ENCODE peak calls at places on chromosome 13, in seven cellular contexts. D, I, S, H, W, K and Z are unnamed samples.
A peak's percentile ranks its signal among the peaks of the same experiment; 100 is the strongest.

GRCh38 chr13:33940898-33941297 is 122.9 kb downstream of the RFC3 start:
- DNase-seq in H (no peak), K (no peak), I (no peak), D (no peak), S (no peak), W (no peak), Z (no peak)

GRCh38 chr13:77002590-77003190 is 10.8 kb downstream of the CLN5 start:
- DNase-seq in D (peak; percentile 53), I (no peak), W (no peak), K (no peak), S (no peak), H (no peak), Z (no peak)

GRCh38 chr13:51276684-51277083 is 54.5 kb downstream of the FAM124A start:
- DNase-seq in D (no peak), S (peak; percentile 64), I (no peak), W (no peak), K (no peak), H (no peak), Z (no peak)

GRCh38 chr13:44312898-44313551 is 60.6 kb upstream of the SERP2 start:
- DNase-seq in H (no peak), K (no peak), I (no peak), W (no peak), D (peak; percentile 91), S (peak; percentile 30), Z (no peak)

GRCh38 chr13:25717798-25718197 is 334.0 kb downstream of the SHISA2 start:
- DNase-seq in D (no peak), S (no peak), W (no peak), K (no peak), H (no peak), I (no peak), Z (no peak)

GRCh38 chr13:67369895-67370660 is 139.9 kb upstream of the PCDH9 start:
- DNase-seq in K (no peak), D (peak; percentile 13), H (no peak), I (no peak), W (no peak), S (no peak), Z (no peak)

GRCh38 chr13:33441015-33441414 is 155.5 kb upstream of the STARD13 start:
- DNase-seq in W (no peak), K (no peak), D (peak; percentile 60), I (no peak), S (peak; percentile 57), H (no peak), Z (no peak)

GRCh38 chr13:107069107-107069776 is 501.3 kb upstream of the ARGLU1 start:
- DNase-seq in H (no peak), I (no peak), W (no peak), D (peak; percentile 22), S (no peak), K (no peak), Z (no peak)

GRCh38 chr13:44244288-44244687 is 129.3 kb upstream of the SERP2 start:
- DNase-seq in W (no peak), H (no peak), D (peak; percentile 77), S (no peak), I (no peak), K (no peak), Z (no peak)

GRCh38 chr13:38363219-38363618 is 13.6 kb downstream of the UFM1 start:
- DNase-seq in I (no peak), D (no peak), S (no peak), K (no peak), H (no peak), W (no peak), Z (no peak)

GRCh38 chr13:89846890-89847585 is 1500.4 kb upstream of the MIR17HG start:
- DNase-seq in K (no peak), H (no peak), S (no peak), I (no peak), W (no peak), D (peak; percentile 50), Z (no peak)

GRCh38 chr13:66489586-66489985 is 740.5 kb downstream of the PCDH9 start:
- DNase-seq in I (no peak), W (no peak), H (no peak), K (no peak), S (no peak), D (no peak), Z (no peak)

GRCh38 chr13:74778087-74778486 is 643.9 kb upstream of the KLF12 start:
- DNase-seq in I (no peak), H (no peak), S (no peak), K (no peak), W (no peak), D (no peak), Z (no peak)

GRCh38 chr13:81140675-81141074 is 799.7 kb upstream of the SPRY2 start:
- DNase-seq in W (no peak), D (no peak), K (no peak), S (no peak), I (no peak), H (no peak), Z (no peak)

GRCh38 chr13:41049480-41049879 is 11.8 kb upstream of the WBP4 start:
- DNase-seq in K (no peak), D (no peak), S (no peak), I (no peak), W (no peak), H (no peak), Z (no peak)

GRCh38 chr13:41053384-41053826 is 7.9 kb upstream of the WBP4 start:
- DNase-seq in S (no peak), H (no peak), W (no peak), K (no peak), I (no peak), D (peak; percentile 48), Z (no peak)

GRCh38 chr13:41052441-41052840 is 8.9 kb upstream of the WBP4 start:
- DNase-seq in W (no peak), H (no peak), I (no peak), S (no peak), D (no peak), K (no peak), Z (no peak)

GRCh38 chr13:41054212-41054877 is 7.0 kb upstream of the WBP4 start:
- DNase-seq in W (peak; percentile 58), I (no peak), S (peak; percentile 87), H (no peak), K (no peak), D (peak; percentile 72), Z (no peak)

DNA sequence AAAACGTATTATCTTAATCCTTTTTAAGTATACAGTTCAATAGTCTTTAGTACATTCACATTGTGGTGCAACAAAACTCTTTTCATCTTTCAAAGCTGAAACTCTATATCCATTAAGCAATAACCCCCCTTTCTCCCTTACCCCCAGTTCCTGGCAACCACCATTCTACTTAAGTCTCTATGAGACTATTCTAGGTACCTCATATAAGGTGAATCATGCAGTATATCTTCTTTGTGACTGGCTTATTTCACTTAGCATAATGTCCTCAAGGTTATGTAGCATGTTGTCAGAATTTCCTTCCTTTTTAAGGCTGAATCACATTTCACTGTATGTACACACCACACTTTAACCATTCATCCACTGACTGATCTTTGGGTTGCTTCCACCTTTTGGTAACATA is 11.3 kb upstream of the WBP4 start:
- DNase-seq in S (no peak), H (no peak), K (no peak), I (no peak), W (no peak), D (no peak), Z (no peak)
- H3K9me3 ChIP-seq in S (peaks cover 4% of the 10 kb centered on the region), H (no peaks in the 10 kb centered on the region), K (no peaks in the 10 kb centered on the region), I (no peaks in the 10 kb centered on the region), W (no peaks in the 10 kb centered on the region), D (no peaks in the 10 kb centered on the region), Z (peaks cover 2% of the 10 kb centered on the region)

DNA sequence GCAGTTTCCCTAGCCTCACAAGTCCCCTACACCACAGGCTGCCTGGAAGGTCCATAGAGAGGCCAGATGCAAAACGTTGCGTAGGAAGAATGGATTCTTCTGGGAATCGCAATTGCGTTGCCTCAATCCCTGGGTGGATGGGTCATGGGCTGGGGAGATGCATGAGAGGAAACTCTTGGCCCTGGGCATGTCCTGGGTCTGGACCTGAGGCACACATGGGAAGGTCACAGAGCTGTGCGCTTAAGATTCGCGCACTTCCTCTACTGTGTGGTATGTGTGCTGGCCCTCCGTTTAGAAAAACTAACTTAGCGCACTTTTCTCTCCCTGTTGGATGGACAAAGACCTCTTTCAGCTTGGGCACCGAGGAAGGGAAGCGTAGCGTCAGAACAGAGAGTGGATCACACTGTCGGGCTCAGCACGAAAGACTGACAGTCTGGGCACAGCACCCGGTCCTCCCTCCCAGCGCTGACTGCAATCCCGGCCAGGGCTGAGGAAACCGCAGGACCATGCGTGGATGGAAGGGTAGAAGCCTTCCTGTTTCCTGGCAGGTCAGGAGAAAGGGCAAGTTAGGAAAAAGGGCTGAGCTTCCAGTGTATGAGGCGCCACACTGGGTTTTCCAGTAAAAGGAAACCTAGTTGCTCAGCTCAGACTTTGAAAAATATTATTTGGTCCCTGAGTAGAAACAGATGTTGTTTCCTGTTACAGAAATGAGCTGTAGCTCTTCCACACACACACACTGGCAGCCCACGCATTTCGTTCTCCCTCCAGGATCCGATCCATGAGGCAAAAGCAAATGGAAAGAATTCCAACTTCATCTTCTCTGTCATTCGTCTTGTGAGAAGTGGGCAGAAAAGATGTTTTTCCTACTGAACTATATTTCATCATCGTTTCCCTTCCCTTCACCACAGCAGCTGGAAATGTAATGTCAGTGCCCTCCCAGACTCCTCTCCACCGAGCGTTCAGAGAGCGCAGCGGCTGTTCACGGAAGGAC is 86.0 kb downstream of the ING1 start:
- DNase-seq in D (no peak), H (no peak), I (peak; percentile 67), W (no peak), K (no peak), S (no peak), Z (no peak)
- H3K4me3 ChIP-seq in D (no peak overlapping the region), H (peak overlapping the region; percentile 40), I (peak overlapping the region; percentile 32), W (no peak overlapping the region), K (peak overlapping the region; percentile 59), S (no peak overlapping the region), Z (peak overlapping the region; percentile 0)

GRCh38 chr13:111853146-111853545 is 213.8 kb upstream of the SOX1 start:
- DNase-seq in D (no peak), H (no peak), S (no peak), W (no peak), K (no peak), I (no peak), Z (no peak)

GRCh38 chr13:111850458-111850857 is 216.5 kb upstream of the SOX1 start:
- DNase-seq in S (no peak), I (no peak), H (no peak), W (no peak), K (no peak), D (no peak), Z (no peak)

GRCh38 chr13:111852701-111853100 is 214.2 kb upstream of the SOX1 start:
- DNase-seq in S (no peak), H (no peak), I (no peak), W (no peak), K (no peak), D (no peak), Z (no peak)

GRCh38 chr13:111853766-111854165 is 213.2 kb upstream of the SOX1 start:
- DNase-seq in H (no peak), W (no peak), I (no peak), D (no peak), S (no peak), K (no peak), Z (no peak)

GRCh38 chr13:111850976-111851375 is 216.0 kb upstream of the SOX1 start:
- DNase-seq in K (no peak), H (no peak), S (no peak), D (no peak), I (no peak), W (no peak), Z (no peak)
- H3K9me3 ChIP-seq in K (no peaks in the 10 kb centered on the region), H (peaks cover 4% of the 10 kb centered on the region), S (no peaks in the 10 kb centered on the region), D (no peaks in the 10 kb centered on the region), I (peaks cover 3% of the 10 kb centered on the region), W (no peaks in the 10 kb centered on the region), Z (no peaks in the 10 kb centered on the region)

DNA sequence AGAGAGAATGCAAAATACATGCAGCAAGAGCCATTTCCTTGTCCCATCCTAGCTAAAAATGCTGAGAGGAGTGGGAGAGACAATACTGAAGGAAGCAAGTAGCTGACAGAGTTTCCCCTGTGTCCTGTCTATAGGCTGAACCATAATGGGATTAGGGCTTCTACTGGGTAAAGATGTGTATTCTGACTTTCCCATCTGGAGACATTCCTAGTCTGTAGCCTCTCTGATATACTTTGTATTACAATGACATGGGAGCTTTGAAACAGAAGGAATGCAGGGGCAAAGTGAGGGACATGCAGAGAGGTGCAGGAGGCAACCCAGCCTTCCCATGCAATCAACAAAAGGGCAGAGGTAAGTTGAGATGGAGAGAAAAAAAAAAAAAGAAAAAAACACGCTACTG is 10.5 kb upstream of the GPC6 start:
- DNase-seq in H (no peak), S (no peak), D (no peak), I (no peak), W (no peak), K (no peak), Z (no peak)
- H3K4me3 ChIP-seq in H (no peak overlapping the region), S (no peak overlapping the region), D (no peak overlapping the region), I (no peak overlapping the region), W (no peak overlapping the region), K (no peak overlapping the region), Z (no peak overlapping the region)